ENCODE peak calls at places on chromosomes 11 and 22, in four cellular contexts. C is cardiac fibroblast, G is astrocyte of the spinal cord, T is lower leg skin. H is an unnamed sample.

GRCh38 chr11:78365381-78365792 is 52.2 kb downstream of the GAB2 start:
- DNase-seq in C (peak), G (no peak), T (no peak), H (no peak)

GRCh38 chr22:39090426-39091064 is 6.5 kb upstream of the APOBEC3H start:
- DNase-seq in C (no peak), G (no peak), T (no peak), H (no peak)

GRCh38 chr11:18471995-18472394 is 16.3 kb downstream of the LDHAL6A start:
- DNase-seq in C (no peak), G (no peak), T (no peak), H (no peak)

GRCh38 chr11:45858751-45859398 is 11.6 kb downstream of the CRY2 start:
- DNase-seq in C (no peak), T (no peak), G (no peak), H (no peak)

GRCh38 chr11:97979741-97980140 is 1041.0 kb upstream of the CNTN5 start:
- DNase-seq in C (peak), G (peak), T (no peak), H (no peak)

GRCh38 chr11:64560139-64560771 is 30.8 kb upstream of the SLC22A12 start:
- DNase-seq in G (no peak), T (no peak), C (no peak), H (no peak)

GRCh38 chr11:102966011-102966410 is 10.5 kb upstream of the MMP13 start:
- DNase-seq in T (no peak), C (no peak), G (no peak), H (no peak)

GRCh38 chr22:48957311-48957986 is 870.2 kb downstream of the BRD1 start:
- DNase-seq in C (no peak), G (no peak), T (peak), H (no peak)

GRCh38 chr11:120877746-120878365 is 146.0 kb upstream of the TBCEL start:
- DNase-seq in G (no peak), C (no peak), T (no peak), H (no peak)

GRCh38 chr11:73875840-73876239 is 806 bp downstream of the COA4 start:
- DNase-seq in G (no peak), C (no peak), T (no peak), H (no peak)

GRCh38 chr11:119361056-119361787 is 14.7 kb upstream of the MFRP start:
- DNase-seq in T (no peak), G (peak), C (peak), H (peak)

GRCh38 chr22:37906364-37907008 is 389 bp downstream of the MICALL1 start:
- DNase-seq in G (no peak), C (no peak), T (no peak), H (peak)

GRCh38 chr22:27258773-27259172 is 542.8 kb downstream of the MN1 start:
- DNase-seq in T (no peak), G (no peak), C (no peak), H (no peak)

GRCh38 chr11:120244476-120244875 is 4.5 kb downstream of the POU2F3 start:
- DNase-seq in G (peak), C (peak), T (no peak), H (no peak)

GRCh38 chr11:76579047-76579751 is 91.3 kb downstream of the LRRC32 start:
- DNase-seq in C (peak), T (no peak), G (peak), H (no peak)

GRCh38 chr22:23903328-23903971 is 9.3 kb downstream of the MIF start:
- DNase-seq in T (no peak), G (peak), C (no peak), H (peak)

GRCh38 chr11:122069946-122070345 is 46.1 kb downstream of the BLID start:
- DNase-seq in C (peak), G (peak), T (no peak), H (peak)

GRCh38 chr11:96388891-96389603 is 665 bp downstream of the CCDC82 start:
- DNase-seq in G (no peak), C (no peak), T (no peak), H (peak)

GRCh38 chr11:44785856-44786606 is 59.3 kb downstream of the TSPAN18 start:
- DNase-seq in G (no peak), T (no peak), C (no peak), H (no peak)

GRCh38 chr11:77473001-77473800 is 693 bp downstream of the PAK1 start:
- DNase-seq in T (peak), G (peak), C (no peak), H (no peak)

GRCh38 chr11:31798057-31799035 is 12.8 kb downstream of the PAX6 start:
- DNase-seq in C (no peak), G (no peak), T (no peak), H (no peak)

GRCh38 chr11:117633186-117633585 is 163.8 kb downstream of the DSCAML1 start:
- DNase-seq in G (no peak), C (no peak), T (no peak), H (no peak)

GRCh38 chr11:67265633-67266423 is 445 bp upstream of the GRK2 start:
- DNase-seq in C (peak), G (no peak), T (no peak), H (peak)

GRCh38 chr22:23113067-23113846 is 28.5 kb downstream of the RSPH14 start:
- DNase-seq in G (peak), C (peak), T (no peak), H (peak)

GRCh38 chr22:30880847-30881246 is 87.7 kb downstream of the MORC2 start:
- DNase-seq in C (no peak), G (no peak), T (no peak), H (no peak)

GRCh38 chr11:25734592-25735211 is 597.2 kb upstream of the ANO3 start:
- DNase-seq in C (peak), T (no peak), G (peak), H (no peak)

GRCh38 chr11:111798279-111798678 is 32.1 kb upstream of the PPP2R1B start:
- DNase-seq in C (no peak), T (no peak), G (no peak), H (no peak)

GRCh38 chr11:61787928-61788491 is 4.4 kb downstream of the TMEM258 start:
- DNase-seq in G (peak), T (no peak), C (peak), H (no peak)

GRCh38 chr11:79672786-79673185 is 232.0 kb upstream of the TENM4 start:
- DNase-seq in G (no peak), T (no peak), C (no peak), H (no peak)

GRCh38 chr22:29314074-29314473 is 1.4 kb downstream of the RASL10A start:
- DNase-seq in T (no peak), C (no peak), G (no peak), H (no peak)

GRCh38 chr11:94544832-94545640 is 1.3 kb downstream of the FUT4 start:
- DNase-seq in G (no peak), C (no peak), T (peak), H (no peak)

GRCh38 chr22:25840883-25841282 is 98.9 kb downstream of the MYO18B start:
- DNase-seq in C (no peak), G (no peak), T (no peak), H (no peak)

GRCh38 chr11:115581871-115582639 is 77.8 kb upstream of the CADM1 start:
- DNase-seq in C (no peak), T (no peak), G (peak), H (no peak)

GRCh38 chr11:68010058-68011041 is at the start of gene ALDH3B1:
- DNase-seq in C (peak), G (peak), T (peak), H (peak)

GRCh38 chr22:50192056-50192824 is 6.5 kb downstream of the TRABD start:
- DNase-seq in C (no peak), G (no peak), T (no peak), H (peak)
- H3K4me3 ChIP-seq in C (no peak), G (no peak), T (no peak), H (no peak)

DNA sequence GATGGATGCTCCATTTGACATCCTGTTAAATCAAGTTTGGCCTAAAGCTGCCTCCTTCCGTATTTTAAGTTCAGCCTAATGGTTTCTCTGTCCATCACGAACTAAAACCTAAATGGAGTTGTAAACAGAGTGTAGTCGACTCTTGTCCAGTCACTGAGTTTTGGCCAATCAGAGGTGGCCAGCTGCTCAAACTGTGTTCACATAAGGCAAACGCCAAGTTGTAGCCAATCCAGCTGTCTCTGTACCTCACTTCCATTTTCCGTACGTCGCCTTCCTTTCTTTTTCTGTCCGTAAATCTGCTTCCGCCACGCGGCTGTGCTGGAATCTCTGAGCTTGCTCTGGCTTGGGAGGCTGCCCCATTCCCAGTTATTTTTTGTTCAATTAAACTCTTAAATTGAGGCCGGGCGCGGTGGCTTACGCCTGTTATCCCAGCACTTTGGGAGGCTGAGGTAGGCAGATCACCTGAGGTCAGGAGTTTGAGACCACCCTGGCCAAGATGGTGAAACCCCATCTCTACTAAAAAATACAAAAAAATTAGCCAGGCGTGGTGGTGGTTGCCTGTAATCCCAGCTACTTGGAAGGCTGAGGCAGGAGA is 20.7 kb upstream of the CARS1 start:
- DNase-seq in G (no peak), C (no peak), T (no peak), H (no peak)
- TF ChIP-seq CTCF in G (no peak), C (no peak), T (no peak), H (no peak)

DNA sequence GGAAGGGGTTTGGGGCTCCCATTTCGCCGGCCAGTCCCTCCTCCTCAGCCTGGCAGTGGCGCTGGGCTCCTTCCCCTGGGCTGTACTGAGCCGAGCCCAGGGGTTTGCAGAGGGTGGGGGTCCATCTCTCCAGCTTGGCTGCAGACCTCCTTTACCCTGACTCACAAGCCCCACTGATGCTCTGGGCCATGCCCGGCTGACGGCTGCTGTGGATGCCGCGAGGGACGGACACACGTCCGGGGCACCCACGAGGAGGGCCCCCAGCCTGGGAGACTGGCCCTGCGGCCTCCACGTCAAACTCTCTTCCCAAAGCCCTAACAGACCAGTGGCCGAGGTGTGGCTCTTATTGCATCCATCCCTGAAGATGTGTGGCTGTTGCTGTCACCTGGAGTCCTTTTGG is 14.1 kb downstream of the PMM1 start:
- DNase-seq in T (no peak), G (no peak), C (no peak), H (no peak)
- H3K4me3 ChIP-seq in T (no peak), G (no peak), C (no peak), H (no peak)

GRCh38 chr22:44809456-44809855 is 57.1 kb downstream of the ARHGAP8 start:
- DNase-seq in G (no peak), C (no peak), T (no peak), H (no peak)

GRCh38 chr22:44805663-44806062 is 53.3 kb downstream of the ARHGAP8 start:
- DNase-seq in T (no peak), G (no peak), C (no peak), H (no peak)

GRCh38 chr22:44807232-44807631 is 54.9 kb downstream of the ARHGAP8 start:
- DNase-seq in T (no peak), G (no peak), C (no peak), H (no peak)

GRCh38 chr22:44811141-44811540 is 58.8 kb downstream of the ARHGAP8 start:
- DNase-seq in G (no peak), T (no peak), C (no peak), H (no peak)

GRCh38 chr22:44807915-44808690 is 55.7 kb downstream of the ARHGAP8 start:
- DNase-seq in T (no peak), G (no peak), C (no peak), H (no peak)
- TF ChIP-seq CTCF in T (no peak), G (peak), C (no peak), H (no peak)

GRCh38 chr22:32745996-32746322 is 55.5 kb upstream of the TIMP3 start:
- DNase-seq in T (no peak), C (no peak), G (no peak), H (no peak)
- H3K4me3 ChIP-seq in T (no peak), C (no peak), G (no peak), H (peak)

GRCh38 chr11:9056467-9056866 is 34.9 kb downstream of the SCUBE2 start:
- DNase-seq in T (no peak), G (no peak), C (no peak), H (no peak)

GRCh38 chr11:9061807-9062206 is 29.6 kb downstream of the SCUBE2 start:
- DNase-seq in G (no peak), T (no peak), C (no peak), H (no peak)

GRCh38 chr11:9057032-9057431 is 34.4 kb downstream of the SCUBE2 start:
- DNase-seq in T (no peak), C (no peak), G (peak), H (no peak)

GRCh38 chr11:9057888-9058287 is 33.5 kb downstream of the SCUBE2 start:
- DNase-seq in C (no peak), G (no peak), T (no peak), H (no peak)

GRCh38 chr11:9060700-9061111 is 30.7 kb downstream of the SCUBE2 start:
- DNase-seq in C (peak), T (no peak), G (no peak), H (no peak)
- TF ChIP-seq CTCF in C (peak), T (no peak), G (no peak), H (no peak)

H was measured in foreskin fibroblast.